ENCODE peak calls at places on chromosomes 16 and 17, in seven cellular contexts. H is choroid plexus epithelial cell, C is SK-N-SH, E is uterus, D is GM12878, Y is adrenal gland, U is cardiac muscle cell. S is an unnamed sample.

GRCh38 chr17:75817571-75817970 is 26.6 kb downstream of the UNC13D start:
- DNase-seq in H (no peak), C (no peak), E (no peak), D (no peak), Y (no peak), U (no peak), S (no peak)

GRCh38 chr16:47056704-47057630 is 83.5 kb upstream of the DNAJA2 start:
- DNase-seq in H (no peak), C (no peak), E (no peak), D (no peak), Y (no peak), U (no peak), S (no peak)

GRCh38 chr17:21352981-21353265 is 23.2 kb upstream of the KCNJ12 start:
- DNase-seq in H (no peak), C (no peak), E (no peak), D (no peak), Y (no peak), U (no peak), S (no peak)

GRCh38 chr17:5581655-5582054 is 2.7 kb downstream of the NLRP1 start:
- DNase-seq in H (no peak), C (no peak), E (no peak), D (no peak), Y (no peak), U (no peak), S (no peak)

GRCh38 chr16:50473375-50473945 is 74.7 kb upstream of the NKD1 start:
- DNase-seq in H (peak), C (no peak), E (no peak), D (peak), Y (no peak), U (peak), S (no peak)

GRCh38 chr17:33002245-33002644 is 10.6 kb downstream of the SPACA3 start:
- DNase-seq in H (no peak), C (no peak), E (no peak), D (no peak), Y (no peak), U (no peak), S (no peak)

GRCh38 chr17:34487616-34488015 is 91.8 kb upstream of the TMEM132E start:
- DNase-seq in H (no peak), C (peak), E (no peak), D (no peak), Y (no peak), U (no peak), S (peak)

GRCh38 chr17:7330099-7331015 is 1.2 kb upstream of the NEURL4 start:
- DNase-seq in H (peak), C (peak), E (peak), D (no peak), Y (peak), U (peak), S (peak)

GRCh38 chr16:89452241-89452640 is 38.1 kb downstream of the ANKRD11 start:
- DNase-seq in H (no peak), C (no peak), E (no peak), D (no peak), Y (no peak), U (no peak), S (no peak)

GRCh38 chr17:76550712-76551615 is 11.1 kb downstream of the PRCD start:
- DNase-seq in H (peak), C (no peak), E (no peak), D (no peak), Y (no peak), U (peak), S (no peak)

GRCh38 chr17:2049333-2050245 is 5.3 kb upstream of the HIC1 start:
- DNase-seq in H (peak), C (peak), E (peak), D (no peak), Y (peak), U (peak), S (peak)

GRCh38 chr16:77944631-77945030 is 77.7 kb upstream of the CLEC3A start:
- DNase-seq in H (no peak), C (no peak), E (no peak), D (no peak), Y (no peak), U (no peak), S (no peak)

GRCh38 chr16:47866431-47866830 is 289.4 kb downstream of the ABCC12 start:
- DNase-seq in H (no peak), C (no peak), E (no peak), D (no peak), Y (no peak), U (no peak), S (no peak)

GRCh38 chr17:77213778-77214132 is 73.0 kb downstream of the SEC14L1 start:
- DNase-seq in H (no peak), C (peak), E (no peak), D (no peak), Y (no peak), U (no peak), S (no peak)

GRCh38 chr17:77571562-77571981 is 386.9 kb upstream of the TNRC6C start:
- DNase-seq in H (no peak), C (peak), E (no peak), D (no peak), Y (no peak), U (peak), S (no peak)

GRCh38 chr16:4859190-4859899 is 12.1 kb downstream of the UBN1 start:
- DNase-seq in H (no peak), C (no peak), E (no peak), D (no peak), Y (no peak), U (no peak), S (no peak)

GRCh38 chr16:84065536-84066132 is 23.0 kb upstream of the SLC38A8 start:
- DNase-seq in H (peak), C (peak), E (no peak), D (no peak), Y (peak), U (peak), S (peak)

GRCh38 chr17:77425791-77426641 is 285.2 kb downstream of the SEC14L1 start:
- DNase-seq in H (peak), C (peak), E (peak), D (no peak), Y (peak), U (peak), S (no peak)

GRCh38 chr17:30942311-30943079 is 20.8 kb downstream of the ADAP2 start:
- DNase-seq in H (no peak), C (no peak), E (no peak), D (no peak), Y (no peak), U (no peak), S (no peak)

GRCh38 chr17:63675607-63676539 is 24.1 kb downstream of the LIMD2 start:
- DNase-seq in H (peak), C (peak), E (peak), D (no peak), Y (peak), U (peak), S (no peak)

GRCh38 chr16:55699616-55700015 is 43.8 kb downstream of the SLC6A2 start:
- DNase-seq in H (no peak), C (no peak), E (no peak), D (no peak), Y (no peak), U (no peak), S (no peak)

GRCh38 chr17:42853004-42853403 is 2.0 kb downstream of the AOC3 start:
- DNase-seq in H (no peak), C (no peak), E (peak), D (no peak), Y (no peak), U (no peak), S (no peak)

GRCh38 chr17:40091691-40092397 is 8.5 kb downstream of the NR1D1 start:
- DNase-seq in H (no peak), C (no peak), E (peak), D (no peak), Y (peak), U (no peak), S (peak)

GRCh38 chr16:86215233-86215978 is 294.9 kb upstream of the FOXF1 start:
- DNase-seq in H (no peak), C (no peak), E (no peak), D (no peak), Y (no peak), U (no peak), S (no peak)

GRCh38 chr17:72336804-72337070 is 215.9 kb downstream of the SOX9 start:
- DNase-seq in H (no peak), C (no peak), E (no peak), D (no peak), Y (no peak), U (no peak), S (no peak)

GRCh38 chr16:57624044-57624688 is 4.3 kb upstream of the ADGRG1 start:
- DNase-seq in H (peak), C (no peak), E (no peak), D (no peak), Y (no peak), U (peak), S (no peak)

GRCh38 chr17:38421871-38422819 is 6.1 kb upstream of the ARHGAP23 start:
- DNase-seq in H (no peak), C (no peak), E (no peak), D (no peak), Y (no peak), U (no peak), S (no peak)

GRCh38 chr17:7014995-7015586 is 2.7 kb downstream of the RNASEK start:
- DNase-seq in H (peak), C (no peak), E (no peak), D (peak), Y (no peak), U (peak), S (no peak)

DNA sequence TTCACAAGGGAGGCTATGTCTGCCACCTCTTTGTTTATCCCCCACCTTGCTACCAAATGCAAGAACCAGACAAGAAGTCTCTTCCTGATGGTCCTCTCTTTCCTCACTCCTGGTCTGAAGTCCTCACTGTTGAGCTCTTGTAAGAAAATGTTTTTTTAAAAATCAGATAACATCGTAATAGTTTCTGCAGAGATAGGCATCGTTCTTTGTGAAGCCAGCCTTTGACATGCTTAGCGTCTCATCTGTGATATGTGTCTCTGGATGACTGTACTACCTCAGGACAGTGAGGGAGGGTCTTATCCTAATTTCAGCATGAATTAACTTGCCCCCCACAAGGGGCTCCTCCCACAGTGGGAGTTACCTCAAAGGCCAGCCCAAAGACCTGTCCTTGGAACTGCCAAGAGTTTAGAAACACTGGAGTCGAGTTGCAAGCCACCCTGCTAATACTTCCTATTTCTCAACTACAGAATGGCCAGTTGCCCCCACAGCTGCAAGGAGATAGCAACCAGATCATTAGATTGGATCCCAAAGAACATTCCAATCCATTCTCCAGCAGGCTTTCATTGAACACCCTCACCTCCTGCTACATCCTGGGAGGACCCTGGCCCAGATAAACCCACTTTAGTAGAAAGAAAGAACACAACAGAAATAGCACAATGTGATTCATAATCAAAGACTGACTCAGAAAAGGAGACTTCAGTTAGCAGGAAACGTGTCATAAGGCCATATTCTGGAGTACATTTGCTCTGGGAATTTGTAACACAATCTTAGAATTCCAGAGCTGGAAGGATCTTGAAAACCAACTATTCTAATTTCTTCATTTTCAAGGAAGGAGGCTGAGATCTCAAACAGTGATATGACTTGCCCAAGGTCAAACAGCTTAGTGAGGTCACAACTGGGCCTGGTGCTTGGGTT is 151.0 kb downstream of the IRX3 start:
- DNase-seq in H (peak), C (no peak), E (no peak), D (no peak), Y (no peak), U (peak), S (no peak)
- TF ChIP-seq CTCF in H (no peak), C (no peak), E (no peak), D (no peak), Y (no peak), U (no peak), S (no peak)

GRCh38 chr16:69311533-69312388 is 611 bp downstream of the VPS4A start:
- DNase-seq in H (peak), C (peak), E (no peak), D (no peak), Y (peak), U (peak), S (peak)
- TF ChIP-seq CTCF in H (peak), C (peak), E (no peak), D (no peak), Y (no peak), U (no peak), S (no peak)

DNA sequence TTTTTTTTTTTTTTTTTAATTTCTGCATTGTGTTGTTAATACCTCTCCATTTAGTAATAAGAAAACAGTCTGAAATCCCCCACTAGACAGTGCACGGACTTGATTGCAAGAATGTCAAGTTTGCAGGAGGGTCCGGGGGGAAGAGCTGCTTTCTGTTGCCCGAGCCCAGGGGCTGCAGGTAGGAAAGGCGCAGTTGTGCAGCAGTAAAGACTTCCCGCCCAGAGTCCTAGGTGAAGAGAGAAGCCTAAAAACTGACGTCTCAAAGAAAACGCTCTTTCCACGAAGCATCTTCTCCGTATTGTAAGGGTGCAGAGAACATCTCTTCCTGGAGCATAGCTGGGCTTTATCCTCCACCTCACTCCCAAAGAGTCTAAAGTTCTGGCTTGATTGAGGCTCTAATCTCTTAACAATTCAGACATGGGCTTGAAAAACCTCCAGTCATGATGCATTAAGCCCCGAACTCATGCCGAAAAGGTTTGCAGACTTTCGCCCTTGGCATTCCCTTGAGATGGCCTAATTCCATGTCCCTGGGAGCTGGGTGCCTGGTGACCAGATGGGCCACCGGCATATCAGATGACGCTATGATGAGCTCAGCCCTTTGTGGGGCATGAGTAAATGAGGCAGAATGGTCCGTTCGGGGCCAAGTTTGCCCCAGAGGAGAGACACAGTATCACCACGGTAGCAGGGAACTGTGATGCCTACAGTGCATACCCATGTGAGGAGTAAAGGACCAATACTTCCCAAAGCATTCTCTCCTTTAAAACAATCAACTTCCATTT is 436.2 kb upstream of the ZFHX3 start:
- DNase-seq in H (no peak), C (peak), E (no peak), D (no peak), Y (no peak), U (no peak), S (peak)
- TF ChIP-seq CTCF in H (no peak), C (no peak), E (no peak), D (no peak), Y (no peak), U (no peak), S (peak)

GRCh38 chr16:2856686-2857450 is 1.1 kb downstream of the PRSS22 start:
- DNase-seq in H (no peak), C (no peak), E (no peak), D (no peak), Y (no peak), U (no peak), S (no peak)

GRCh38 chr16:2857451-2858244 is at the start of gene PRSS22:
- DNase-seq in H (no peak), C (peak), E (no peak), D (no peak), Y (no peak), U (no peak), S (peak)

GRCh38 chr16:2855536-2855935 is 2.4 kb downstream of the PRSS22 start:
- DNase-seq in H (no peak), C (peak), E (no peak), D (no peak), Y (no peak), U (no peak), S (no peak)

GRCh38 chr16:2854700-2855309 is 3.2 kb downstream of the PRSS22 start:
- DNase-seq in H (no peak), C (peak), E (no peak), D (no peak), Y (no peak), U (no peak), S (no peak)

DNA sequence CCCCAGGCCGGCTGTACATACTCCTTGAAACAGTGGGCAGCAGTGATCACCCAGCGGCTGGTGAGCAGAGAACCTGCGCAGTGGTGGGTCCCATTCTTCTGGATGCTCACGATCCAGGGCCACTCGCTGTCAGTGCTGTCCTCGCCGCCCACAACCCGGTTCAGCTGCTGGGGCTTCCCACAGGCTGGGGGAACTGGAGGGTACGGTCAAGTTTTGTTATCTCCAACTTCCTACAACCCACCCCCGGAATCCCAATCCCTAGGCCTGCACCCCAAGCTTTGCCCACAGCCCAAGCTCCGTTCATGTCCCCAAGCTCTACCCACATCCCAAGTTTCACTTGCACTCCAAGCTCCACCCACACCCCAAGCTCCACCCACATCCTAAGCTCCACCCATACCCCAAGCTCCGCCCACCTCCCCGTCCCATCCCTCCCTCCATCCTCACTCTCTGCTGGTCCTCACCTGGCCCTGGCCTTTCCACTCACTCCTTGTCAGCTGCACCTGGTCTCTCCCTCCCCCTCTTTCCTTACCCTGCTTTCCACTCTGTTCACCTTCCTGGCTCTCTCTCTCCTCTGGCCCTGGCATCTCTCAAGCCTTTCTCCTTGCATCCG is 1.8 kb downstream of the PRSS22 start:
- DNase-seq in H (no peak), C (peak), E (no peak), D (no peak), Y (no peak), U (no peak), S (no peak)
- TF ChIP-seq CTCF in H (no peak), C (no peak), E (no peak), D (no peak), Y (no peak), U (no peak), S (no peak)

GRCh38 chr17:64777413-64778101 is 115.5 kb upstream of the SMURF2 start:
- DNase-seq in H (no peak), C (peak), E (no peak), D (no peak), Y (peak), U (no peak), S (no peak)

GRCh38 chr17:64780096-64781012 is 118.2 kb upstream of the SMURF2 start:
- DNase-seq in H (no peak), C (peak), E (no peak), D (no peak), Y (peak), U (no peak), S (no peak)

GRCh38 chr17:64778102-64778366 is 115.9 kb upstream of the SMURF2 start:
- DNase-seq in H (no peak), C (peak), E (no peak), D (no peak), Y (no peak), U (no peak), S (no peak)

GRCh38 chr17:64779344-64780095 is 117.4 kb upstream of the SMURF2 start:
- DNase-seq in H (no peak), C (no peak), E (no peak), D (no peak), Y (no peak), U (no peak), S (no peak)

DNA sequence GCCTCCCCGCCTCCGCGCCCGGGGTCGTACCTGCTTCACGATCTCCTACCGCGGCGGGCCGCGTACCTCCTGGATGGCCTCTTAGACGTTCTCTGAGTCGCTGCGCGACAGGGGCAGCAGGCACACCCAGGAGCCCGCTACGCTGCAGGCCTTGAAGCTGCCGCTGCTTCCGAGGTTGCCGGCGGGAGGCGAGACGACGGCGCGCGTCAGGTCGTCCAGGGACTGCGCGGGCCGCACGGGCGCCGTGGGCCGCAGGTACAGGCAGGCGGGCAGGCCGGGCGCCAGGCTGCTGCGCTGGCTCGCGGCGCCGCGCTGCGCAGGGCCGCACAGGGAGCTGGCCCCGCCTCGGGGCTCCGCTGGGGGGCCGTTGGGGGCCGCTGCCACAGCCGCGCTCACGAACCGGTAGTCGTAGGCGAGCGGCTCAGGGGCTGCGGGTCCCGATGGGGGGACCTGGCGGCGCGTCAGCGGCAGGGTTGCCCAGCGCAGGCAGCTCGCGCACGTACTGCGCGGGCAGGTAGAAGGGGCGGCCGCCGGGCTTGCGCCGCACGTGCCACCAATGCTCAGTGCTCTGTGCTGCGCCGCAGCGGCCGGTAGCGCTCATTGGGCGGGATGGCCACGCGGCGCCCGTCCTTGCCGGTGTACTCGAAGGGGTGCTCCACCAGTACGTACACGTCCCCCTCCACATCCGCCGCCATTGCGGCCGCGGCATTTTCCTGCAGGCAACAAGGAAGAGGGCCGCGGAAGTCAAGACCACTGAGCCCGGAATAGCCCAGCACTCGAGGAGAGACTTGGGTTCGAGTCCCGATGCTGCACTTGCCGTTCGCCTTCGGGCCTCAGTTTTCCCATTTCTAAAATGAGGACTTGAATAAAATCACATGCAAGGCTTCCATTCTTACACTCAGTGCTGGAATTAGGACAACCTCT is 116.5 kb upstream of the SMURF2 start:
- DNase-seq in H (no peak), C (no peak), E (no peak), D (no peak), Y (peak), U (peak), S (no peak)
- TF ChIP-seq CTCF in H (no peak), C (no peak), E (no peak), D (no peak), Y (no peak), U (no peak), S (no peak)

S was measured in glutamatergic neuron.